ENCODE peak calls at places on chromosome 22, in four cellular contexts. O is body of pancreas, X is HCT116, N is transverse colon. S is an unnamed sample.

GRCh38 chr22:48153726-48154125 is 1391.3 kb downstream of the TBC1D22A start:
- DNase-seq in N (peak; percentile 59), X (no peak), O (peak; percentile 34), S (no peak)

GRCh38 chr22:23008887-23009286 is 61.4 kb upstream of the GNAZ start:
- DNase-seq in N (no peak), X (no peak), O (peak; percentile 18), S (no peak)

GRCh38 chr22:30000566-30000965 is 79.7 kb upstream of the HORMAD2 start:
- DNase-seq in N (no peak), O (no peak), X (no peak), S (no peak)

GRCh38 chr22:20208713-20209310 is 58.0 kb upstream of the CCDC188 start:
- DNase-seq in O (peak; percentile 51), N (no peak), X (no peak), S (no peak)

GRCh38 chr22:17629646-17630045 is 1.1 kb upstream of the ATP6V1E1 start:
- DNase-seq in X (no peak), N (no peak), O (no peak), S (no peak)

GRCh38 chr22:31278643-31279326 is 13.5 kb downstream of the PIK3IP1 start:
- DNase-seq in N (no peak), O (no peak), X (no peak), S (no peak)

GRCh38 chr22:19291580-19292261 is at the start of gene CLTCL1:
- DNase-seq in N (peak; percentile 86), X (peak; percentile 38), O (peak; percentile 89), S (peak; percentile 72)

GRCh38 chr22:50414476-50415248 is 60.2 kb downstream of the SBF1 start:
- DNase-seq in O (no peak), X (no peak), N (no peak), S (no peak)

GRCh38 chr22:44712962-44713361 is 11.0 kb downstream of the PRR5 start:
- DNase-seq in X (no peak), N (no peak), O (no peak), S (no peak)

GRCh38 chr22:29861672-29862297 is 21.2 kb upstream of the MTMR3 start:
- DNase-seq in O (no peak), X (no peak), N (no peak), S (no peak)

GRCh38 chr22:22944268-22944985 is 56.8 kb downstream of the IGLL5 start:
- DNase-seq in N (peak; percentile 4), O (no peak), X (no peak), S (no peak)

GRCh38 chr22:48836673-48837340 is 990.9 kb downstream of the BRD1 start:
- DNase-seq in X (no peak), N (no peak), O (no peak), S (no peak)

GRCh38 chr22:25094579-25094978 is 105.1 kb upstream of the CRYBB3 start:
- DNase-seq in O (no peak), N (no peak), X (no peak), S (no peak)

GRCh38 chr22:24736526-24737050 is 37.9 kb downstream of the PIWIL3 start:
- DNase-seq in X (no peak), O (no peak), N (no peak), S (no peak)

GRCh38 chr22:49270595-49271368 is 556.9 kb downstream of the BRD1 start:
- DNase-seq in O (no peak), N (no peak), X (no peak), S (no peak)

GRCh38 chr22:23238707-23239106 is 58.4 kb downstream of the BCR start:
- DNase-seq in N (no peak), O (no peak), X (no peak), S (no peak)

GRCh38 chr22:42388130-42388797 is 43.9 kb downstream of the NFAM1 start:
- DNase-seq in X (no peak), N (no peak), O (peak; percentile 60), S (no peak)

GRCh38 chr22:25159028-25159427 is 40.6 kb upstream of the CRYBB3 start:
- DNase-seq in N (no peak), O (no peak), X (no peak), S (peak; percentile 53)

GRCh38 chr22:26534874-26535470 is 22.7 kb upstream of the TFIP11 start:
- DNase-seq in X (no peak), O (no peak), N (no peak), S (no peak)

GRCh38 chr22:19576460-19577421 is 52.5 kb upstream of the CLDN5 start:
- DNase-seq in X (no peak), O (no peak), N (no peak), S (peak; percentile 64)

GRCh38 chr22:46055176-46055850 is 78.4 kb upstream of the WNT7B start:
- DNase-seq in O (peak; percentile 77), X (no peak), N (peak; percentile 79), S (no peak)

GRCh38 chr22:44586337-44586990 is 88.4 kb upstream of the RTL6 start:
- DNase-seq in N (no peak), O (peak; percentile 26), X (no peak), S (no peak)

GRCh38 chr22:22841598-22841997 is 46.0 kb upstream of the IGLL5 start:
- DNase-seq in N (no peak), O (no peak), X (no peak), S (no peak)

GRCh38 chr22:18085188-18085587 is 7.4 kb downstream of the PEX26 start:
- DNase-seq in X (no peak), N (peak; percentile 83), O (no peak), S (no peak)

GRCh38 chr22:44351685-44352377 is 39.1 kb upstream of the SHISAL1 start:
- DNase-seq in O (no peak), N (peak; percentile 54), X (no peak), S (peak; percentile 75)

GRCh38 chr22:23874871-23875270 is 17.2 kb downstream of the SLC2A11 start:
- DNase-seq in X (no peak), O (no peak), N (no peak), S (no peak)

GRCh38 chr22:45248832-45249561 is 8.3 kb upstream of the KIAA0930 start:
- DNase-seq in O (no peak), X (no peak), N (no peak), S (no peak)

GRCh38 chr22:34105461-34106062 is 185.3 kb upstream of the LARGE1 start:
- DNase-seq in X (no peak), O (peak; percentile 76), N (peak; percentile 57), S (peak; percentile 9)

GRCh38 chr22:48758021-48758561 is 1069.6 kb downstream of the BRD1 start:
- DNase-seq in X (no peak), O (no peak), N (no peak), S (no peak)

GRCh38 chr22:16699336-16699735 is 106.7 kb upstream of the CCT8L2 start:
- DNase-seq in N (no peak), X (no peak), O (no peak), S (no peak)

DNA sequence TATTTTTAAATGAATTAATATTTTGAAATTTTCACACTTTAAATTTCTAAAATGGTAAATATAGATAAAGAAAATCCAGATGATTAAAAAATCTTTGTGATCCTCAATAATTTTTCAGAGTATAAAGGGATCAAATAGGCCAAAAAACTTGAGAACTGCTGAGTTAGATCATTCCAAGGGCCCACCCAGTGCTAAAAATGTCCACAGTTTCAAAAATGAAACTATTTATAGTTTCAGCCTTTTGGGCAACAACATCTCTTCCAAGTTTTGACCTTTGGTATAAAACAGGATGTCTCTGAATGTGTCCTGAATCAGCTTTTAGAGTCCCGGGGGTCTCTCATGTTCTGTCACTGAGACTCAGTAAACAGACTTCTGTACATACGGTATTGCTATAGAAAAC is 20.9 kb upstream of the BAIAP2L2 start:
- DNase-seq in N (no peak), X (no peak), O (no peak), S (no peak)
- TF ChIP-seq POLR2A in N (no peak), X (no peak), O (no peak), S (no peak)

DNA sequence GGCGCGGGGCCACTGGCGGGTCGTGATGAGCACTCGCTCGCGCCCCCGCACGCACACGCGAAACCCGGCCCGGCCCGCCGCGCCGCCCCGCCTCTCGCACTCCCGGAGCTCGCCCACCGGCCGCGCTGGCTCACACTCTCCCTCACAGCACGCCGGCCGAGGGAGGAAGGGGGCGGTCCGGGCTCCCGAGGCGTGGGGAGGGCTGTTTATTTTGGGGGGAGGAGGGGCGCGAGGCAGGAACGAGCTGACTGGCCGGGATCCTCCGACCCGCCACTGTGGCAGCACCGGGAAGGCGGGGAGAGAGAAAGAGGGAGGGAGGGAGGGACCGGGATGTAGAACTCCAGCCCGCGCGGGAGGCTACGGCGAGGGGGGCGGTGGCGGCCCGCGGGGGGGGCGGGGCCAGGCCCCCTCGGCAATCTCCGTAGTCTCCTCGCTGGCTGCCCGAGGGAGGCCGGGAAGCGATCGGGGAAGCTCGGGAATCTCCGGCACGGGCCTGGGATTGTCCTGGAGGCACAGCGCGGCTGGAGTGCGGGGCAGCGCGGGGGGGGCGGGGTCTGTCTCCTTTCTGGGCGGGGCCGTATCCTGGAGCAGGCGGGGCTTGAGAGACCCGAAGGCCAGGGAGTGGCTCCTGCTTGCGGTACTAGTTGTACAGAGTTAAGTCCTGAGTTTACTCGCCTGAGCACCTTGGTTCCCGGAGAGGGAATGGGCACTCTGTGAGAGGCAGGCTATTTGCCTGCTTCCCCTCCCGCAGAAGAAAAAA is at the start of gene RBFOX2:
- DNase-seq in O (peak; percentile 99), N (peak; percentile 97), X (peak; percentile 88), S (peak; percentile 80)
- TF ChIP-seq POLR2A in O (peak; percentile 42), N (peak; percentile 35), X (peak; percentile 24), S (peak; percentile 48)

DNA sequence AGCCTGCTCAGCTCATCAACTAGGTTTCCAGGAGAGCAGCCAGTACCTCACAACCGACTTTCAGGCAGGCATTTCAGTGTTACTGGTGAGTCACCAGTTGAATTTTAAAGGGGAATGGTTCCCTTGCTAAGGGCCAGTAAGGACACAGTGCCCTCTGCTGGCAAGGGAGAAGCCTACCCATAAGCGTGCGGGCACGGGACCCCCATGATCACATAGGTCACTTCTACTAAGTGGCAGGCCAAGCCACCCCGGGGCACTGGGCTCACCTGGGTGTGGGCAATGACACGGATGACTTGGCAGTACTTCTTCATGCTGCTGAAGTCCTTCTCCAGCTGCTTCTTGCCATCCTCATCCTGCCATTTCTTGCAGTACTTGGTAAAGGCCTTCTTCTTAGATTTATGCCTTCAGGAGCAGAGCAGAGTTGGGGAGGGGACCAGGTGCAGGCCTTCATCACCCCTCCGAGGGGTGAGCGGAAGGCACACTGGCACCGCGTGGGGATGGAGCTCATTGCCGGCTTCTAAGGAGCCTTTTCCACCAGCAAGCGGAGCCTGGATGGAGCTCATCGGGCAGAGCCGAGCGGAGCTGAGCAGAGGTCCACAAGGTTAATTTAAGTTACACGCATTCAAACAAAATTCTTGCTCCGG is 2.9 kb downstream of the RPL3 start:
- DNase-seq in N (peak; percentile 79), X (peak; percentile 60), O (peak; percentile 84), S (peak; percentile 36)
- TF ChIP-seq POLR2A in N (no peak), X (no peak), O (peak; percentile 10), S (no peak)

GRCh38 chr22:28185130-28185529 is 266.1 kb upstream of the PITPNB start:
- DNase-seq in X (no peak), N (no peak), O (no peak), S (no peak)

GRCh38 chr22:28183078-28183870 is 264.2 kb upstream of the PITPNB start:
- DNase-seq in X (no peak), N (no peak), O (peak; percentile 18), S (no peak)

GRCh38 chr22:28188480-28188879 is 269.4 kb upstream of the PITPNB start:
- DNase-seq in N (no peak), O (no peak), X (no peak), S (no peak)

GRCh38 chr22:28187612-28188011 is 268.6 kb upstream of the PITPNB start:
- DNase-seq in N (no peak), O (no peak), X (no peak), S (no peak)

DNA sequence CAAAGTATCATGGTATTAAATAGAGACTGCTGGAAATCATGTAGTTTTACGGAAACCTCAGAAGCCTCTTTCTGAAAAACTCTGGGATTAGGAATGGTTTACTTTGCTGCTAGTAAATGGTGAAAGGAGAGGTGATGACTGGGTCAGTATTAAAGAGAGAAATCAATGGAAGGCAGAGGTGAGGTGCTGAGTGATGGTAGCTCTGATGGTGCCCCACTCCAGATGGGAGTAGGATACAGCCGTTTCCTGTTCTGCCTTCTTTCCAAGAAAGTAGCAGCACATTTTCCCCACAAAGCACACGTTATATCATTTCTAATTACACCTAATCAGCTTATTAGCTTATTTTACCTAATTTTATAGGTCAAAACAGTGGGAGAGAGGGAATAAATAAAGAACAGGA is 267.6 kb upstream of the PITPNB start:
- DNase-seq in X (no peak), O (no peak), N (no peak), S (no peak)
- TF ChIP-seq POLR2A in X (no peak), O (no peak), N (no peak), S (no peak)

S was measured in H54.